ENCODE peak calls at places on chromosome 10, in ten cellular contexts. F is germinal center; Z is tibial artery; V is sciatic nerve; B is OCI-M1; K is GF-D8; J is effector CD4-positive, alpha-beta T cell; I is left cardiac atrium; M is stimulated activated CD8-positive, alpha-beta memory T cell treated with anti-CD3 and anti-CD28 coated beads, Interleukin-4, amount 100 ng/mL, for 24 hours; O is dermis blood vessel endothelial cell. Q is an unnamed sample.
A peak's percentile ranks its signal among the peaks of the same experiment; 100 is the strongest.

GRCh38 chr10:88091490-88092061 is 228.2 kb downstream of the PTEN start:
- DNase-seq in I (no peak), O (no peak), M (peak; percentile 48), Z (no peak), V (no peak), B (peak; percentile 55), F (peak; percentile 54), K (peak; percentile 63), J (peak; percentile 37), Q (peak; percentile 98)

GRCh38 chr10:132632851-132633684 is 95.5 kb downstream of the INPP5A start:
- DNase-seq in M (no peak), O (no peak), V (peak; percentile 53), K (no peak), I (peak; percentile 15), F (no peak), J (no peak), B (no peak), Z (no peak), Q (no peak)

GRCh38 chr10:77187376-77187999 is 450.1 kb downstream of the KCNMA1 start:
- DNase-seq in M (no peak), V (no peak), J (no peak), O (no peak), K (no peak), I (no peak), Z (no peak), B (no peak), F (no peak), Q (no peak)

GRCh38 chr10:76201962-76202361 is 770.5 kb downstream of the LRMDA start:
- DNase-seq in J (no peak), M (no peak), I (no peak), Z (no peak), F (no peak), K (no peak), V (no peak), O (no peak), B (no peak), Q (no peak)

GRCh38 chr10:69477968-69478597 is 26.8 kb downstream of the TSPAN15 start:
- DNase-seq in O (no peak), Z (no peak), M (no peak), B (no peak), J (no peak), F (no peak), K (no peak), V (no peak), I (no peak), Q (no peak)

GRCh38 chr10:30047924-30048531 is 11.4 kb downstream of the JCAD start:
- DNase-seq in Z (no peak), M (no peak), J (no peak), O (no peak), B (no peak), I (no peak), K (no peak), F (no peak), V (no peak), Q (no peak)

GRCh38 chr10:11403116-11403515 is 208.3 kb downstream of the USP6NL start:
- DNase-seq in V (no peak), F (no peak), K (peak; percentile 32), M (peak; percentile 26), I (no peak), Z (no peak), J (peak; percentile 44), B (no peak), O (peak; percentile 22), Q (peak; percentile 45)

GRCh38 chr10:122852261-122852660 is 6.6 kb upstream of the CUZD1 start:
- DNase-seq in O (peak; percentile 62), I (no peak), F (no peak), J (no peak), Z (no peak), V (no peak), M (no peak), K (no peak), B (no peak), Q (no peak)

GRCh38 chr10:79982861-79983260 is 34.0 kb upstream of the SFTPD start:
- DNase-seq in M (no peak), I (peak; percentile 20), J (no peak), B (no peak), K (no peak), V (no peak), F (no peak), Z (no peak), O (no peak), Q (no peak)

GRCh38 chr10:25944771-25945170 is 10.7 kb downstream of the MYO3A start:
- DNase-seq in O (no peak), M (no peak), J (no peak), V (no peak), B (no peak), F (no peak), I (no peak), K (no peak), Z (no peak), Q (no peak)

GRCh38 chr10:70508912-70509366 is 30.4 kb downstream of the PALD1 start:
- DNase-seq in I (peak; percentile 54), F (no peak), O (peak; percentile 96), Z (peak; percentile 44), J (no peak), V (no peak), B (no peak), K (peak; percentile 61), M (no peak), Q (peak; percentile 37)

GRCh38 chr10:36608251-36608650 is 517.1 kb upstream of the ANKRD30A start:
- DNase-seq in B (no peak), V (no peak), I (no peak), Z (no peak), O (peak; percentile 71), F (no peak), K (no peak), M (no peak), J (no peak), Q (no peak)

GRCh38 chr10:87723500-87723899 is 63.8 kb downstream of the PAPSS2 start:
- DNase-seq in F (no peak), Z (no peak), V (no peak), I (no peak), B (no peak), O (peak; percentile 37), J (no peak), M (no peak), K (no peak), Q (no peak)

GRCh38 chr10:97777148-97777547 is 5.3 kb upstream of the SFRP5 start:
- DNase-seq in B (no peak), O (no peak), J (no peak), K (no peak), I (no peak), F (no peak), V (no peak), Z (no peak), M (no peak), Q (no peak)

Q was measured in GM12865.